ENCODE peak calls at places on chromosome 12, in five cellular contexts. C, I, O, M and P are unnamed samples.

GRCh38 chr12:65232490-65233077 is 45.9 kb upstream of the MSRB3 start:
- DNase-seq in M (no peak), C (no peak), O (peak; percentile 11), I (no peak), P (no peak)

GRCh38 chr12:113194971-113195391 is 9.5 kb downstream of the RITA1 start:
- DNase-seq in I (no peak), M (no peak), C (no peak), O (no peak), P (no peak)

GRCh38 chr12:107402041-107403022 is 283.3 kb upstream of the PWP1 start:
- DNase-seq in O (peak; percentile 75), C (no peak), M (peak; percentile 92), I (peak; percentile 28), P (peak; percentile 13)

GRCh38 chr12:22334696-22335290 is at the start of gene ST8SIA1:
- DNase-seq in M (peak; percentile 68), C (peak; percentile 49), O (peak; percentile 34), I (peak; percentile 57), P (peak; percentile 45)

GRCh38 chr12:62957233-62957953 is 22.4 kb upstream of the PPM1H start:
- DNase-seq in C (no peak), I (no peak), O (no peak), M (no peak), P (no peak)

GRCh38 chr12:75585309-75585708 is 73.9 kb upstream of the KRR1 start:
- DNase-seq in M (no peak), O (peak; percentile 63), I (no peak), C (no peak), P (no peak)

GRCh38 chr12:55931317-55931779 is 386 bp downstream of the DGKA start:
- DNase-seq in C (no peak), O (no peak), M (no peak), I (no peak), P (no peak)

GRCh38 chr12:79174656-79175055 is 310.1 kb downstream of the SYT1 start:
- DNase-seq in I (no peak), C (no peak), M (no peak), O (peak; percentile 36), P (no peak)

GRCh38 chr12:83473408-83474095 is 786.8 kb downstream of the TMTC2 start:
- DNase-seq in O (no peak), C (no peak), M (no peak), I (no peak), P (no peak)

GRCh38 chr12:81170072-81170471 is 92.2 kb downstream of the ACSS3 start:
- DNase-seq in C (no peak), M (no peak), O (peak; percentile 9), I (no peak), P (no peak)

GRCh38 chr12:20096430-20096829 is 271.9 kb upstream of the PDE3A start:
- DNase-seq in C (no peak), O (no peak), M (no peak), I (no peak), P (no peak)

GRCh38 chr12:71865166-71865713 is 25.7 kb downstream of the TBC1D15 start:
- DNase-seq in I (no peak), C (no peak), O (peak; percentile 84), M (no peak), P (no peak)

GRCh38 chr12:2490746-2491145 is 304.0 kb upstream of the FKBP4 start:
- DNase-seq in C (no peak), I (no peak), M (no peak), O (no peak), P (no peak)

GRCh38 chr12:70543444-70543843 is 93.8 kb downstream of the PTPRB start:
- DNase-seq in I (no peak), C (no peak), O (peak; percentile 89), M (no peak), P (no peak)

GRCh38 chr12:130948136-130948535 is 5.6 kb upstream of the ADGRD1 start:
- DNase-seq in O (no peak), C (no peak), M (peak; percentile 77), I (no peak), P (no peak)

GRCh38 chr12:107311682-107312081 is 218.3 kb upstream of the CRY1 start:
- DNase-seq in I (no peak), C (no peak), M (no peak), O (no peak), P (no peak)

GRCh38 chr12:5716991-5717390 is 228.1 kb downstream of the ANO2 start:
- DNase-seq in C (no peak), I (no peak), M (peak; percentile 7), O (no peak), P (no peak)

GRCh38 chr12:7321624-7322023 is 17.8 kb downstream of the ACSM4 start:
- DNase-seq in I (no peak), M (no peak), O (no peak), C (no peak), P (no peak)

GRCh38 chr12:113261847-113262470 is 40.7 kb downstream of the TPCN1 start:
- DNase-seq in M (no peak), I (no peak), O (no peak), C (no peak), P (no peak)

GRCh38 chr12:10182662-10183061 is 3.8 kb downstream of the TMEM52B start:
- DNase-seq in M (no peak), C (no peak), I (no peak), O (peak; percentile 86), P (no peak)

GRCh38 chr12:85632390-85632789 is 203.8 kb downstream of the RASSF9 start:
- DNase-seq in I (no peak), M (no peak), O (no peak), C (no peak), P (no peak)

GRCh38 chr12:80834724-80835123 is 103.0 kb downstream of the LIN7A start:
- DNase-seq in I (no peak), O (no peak), C (no peak), M (no peak), P (no peak)

GRCh38 chr12:11555743-11556625 is 93.5 kb upstream of the ETV6 start:
- DNase-seq in M (no peak), O (no peak), C (no peak), I (no peak), P (no peak)

GRCh38 chr12:6735448-6736191 is 11.8 kb downstream of the COPS7A start:
- DNase-seq in C (peak; percentile 77), I (no peak), M (peak; percentile 74), O (peak; percentile 97), P (no peak)

GRCh38 chr12:62724947-62725447 is 210.0 kb downstream of the PPM1H start:
- DNase-seq in M (peak; percentile 88), I (no peak), C (no peak), O (peak; percentile 99), P (no peak)

GRCh38 chr12:103884316-103884715 is 43.3 kb upstream of the NT5DC3 start:
- DNase-seq in M (no peak), O (peak; percentile 16), C (no peak), I (no peak), P (peak; percentile 25)

GRCh38 chr12:82625523-82625922 is 61.2 kb upstream of the TMTC2 start:
- DNase-seq in I (no peak), M (no peak), C (no peak), O (no peak), P (no peak)

DNA sequence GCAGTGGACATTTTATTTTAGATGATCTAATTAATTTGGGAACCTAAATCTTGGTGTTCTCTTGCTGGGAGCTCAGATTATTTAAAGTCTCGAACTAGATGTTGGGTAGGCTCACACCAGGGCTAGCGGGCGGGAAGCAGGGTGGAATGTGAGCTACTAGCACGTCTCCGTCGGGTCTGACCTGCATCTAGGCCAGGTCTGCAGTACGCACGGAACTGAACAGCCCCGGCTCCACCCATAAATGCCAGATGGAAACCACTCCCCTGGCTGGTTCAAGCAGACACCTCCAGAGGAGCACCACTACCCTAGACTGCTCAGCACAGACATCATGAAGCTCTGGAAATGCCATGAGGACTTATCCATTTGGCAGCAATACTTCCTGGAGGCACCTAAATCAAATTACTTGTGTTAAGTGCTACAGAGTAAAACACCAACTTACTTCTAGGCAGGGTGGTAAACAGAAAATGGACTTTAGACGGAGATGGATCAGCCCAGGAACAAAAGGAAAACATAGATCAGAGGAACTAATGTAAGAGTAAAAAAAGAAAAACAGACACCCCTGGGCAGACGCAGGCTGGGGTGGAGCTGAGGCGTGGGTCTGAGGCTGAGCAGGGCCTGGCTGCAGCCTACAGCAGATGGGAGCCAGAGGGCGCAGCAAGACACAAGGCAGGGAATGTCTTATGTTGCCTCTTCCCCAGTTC is 10.2 kb downstream of the ZNF605 start:
- DNase-seq in O (no peak), M (no peak), I (no peak), C (no peak), P (no peak)
- H3K9me3 ChIP-seq in O (peaks cover 72% of the 10 kb centered on the region), M (peaks cover 43% of the 10 kb centered on the region), I (peaks cover 26% of the 10 kb centered on the region), C (peaks cover 87% of the 10 kb centered on the region), P (peaks cover 8% of the 10 kb centered on the region)

DNA sequence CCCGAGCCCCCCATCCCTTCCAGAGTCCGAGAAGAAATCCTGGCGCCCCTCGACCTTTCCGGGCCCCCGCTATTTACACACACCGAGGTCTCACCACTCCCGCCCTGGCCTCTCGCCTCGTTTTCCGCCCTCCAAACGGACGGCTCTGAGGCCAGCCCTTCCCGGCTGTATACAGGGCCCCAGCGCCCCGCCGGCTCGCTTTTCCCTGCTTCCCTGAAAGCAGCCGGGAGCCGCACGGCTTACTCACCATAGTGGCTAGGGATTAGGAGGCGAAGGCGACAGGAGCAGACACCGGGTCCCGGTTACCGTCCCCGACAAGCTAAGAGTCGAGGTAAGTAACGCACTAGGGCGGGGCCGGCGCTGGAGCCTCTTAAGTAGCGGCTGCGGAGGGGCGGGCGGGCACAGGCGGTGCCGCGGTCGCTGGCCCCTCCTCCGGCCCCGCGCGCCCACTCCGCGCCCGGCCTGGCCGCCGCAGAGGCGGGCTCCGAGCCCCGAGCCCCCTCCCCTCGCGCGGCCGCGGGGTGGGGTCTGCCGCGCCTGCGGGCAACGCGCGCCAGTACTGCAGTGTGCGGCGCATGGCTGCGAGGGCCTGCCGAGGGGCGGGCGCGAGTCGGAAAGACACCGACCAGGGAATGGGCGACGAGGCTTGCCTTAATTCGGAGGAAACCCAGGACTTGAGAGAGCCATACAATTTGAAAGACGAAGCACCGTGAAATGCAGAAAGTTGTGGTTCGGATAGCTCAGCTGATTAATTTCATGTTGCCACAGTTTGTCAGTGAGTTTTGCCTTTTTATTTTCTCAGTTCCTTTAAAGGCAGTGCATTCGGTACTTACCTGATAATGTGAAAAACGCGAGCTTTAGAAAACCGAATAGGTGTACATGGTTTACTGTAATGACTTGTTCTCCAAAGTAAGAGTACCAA is at the start of gene TUBA1B:
- DNase-seq in M (peak; percentile 93), O (peak; percentile 81), I (peak; percentile 84), C (peak; percentile 95), P (peak; percentile 89)
- H3K9me3 ChIP-seq in M (no peaks in the 10 kb centered on the region), O (no peaks in the 10 kb centered on the region), I (no peaks in the 10 kb centered on the region), C (no peaks in the 10 kb centered on the region), P (no peaks in the 10 kb centered on the region)

GRCh38 chr12:41011939-41012338 is 176.2 kb upstream of the PDZRN4 start:
- DNase-seq in O (no peak), C (no peak), I (no peak), M (no peak), P (no peak)
- H3K9me3 ChIP-seq in O (peaks cover 19% of the 10 kb centered on the region), C (peaks cover 7% of the 10 kb centered on the region), I (no peaks in the 10 kb centered on the region), M (peaks cover 49% of the 10 kb centered on the region), P (no peaks in the 10 kb centered on the region)

GRCh38 chr12:28369483-28369882 is 179.2 kb downstream of the CCDC91 start:
- DNase-seq in M (no peak), C (no peak), I (no peak), O (no peak), P (no peak)

GRCh38 chr12:28367326-28367725 is 177.1 kb downstream of the CCDC91 start:
- DNase-seq in C (no peak), O (no peak), I (no peak), M (no peak), P (no peak)

DNA sequence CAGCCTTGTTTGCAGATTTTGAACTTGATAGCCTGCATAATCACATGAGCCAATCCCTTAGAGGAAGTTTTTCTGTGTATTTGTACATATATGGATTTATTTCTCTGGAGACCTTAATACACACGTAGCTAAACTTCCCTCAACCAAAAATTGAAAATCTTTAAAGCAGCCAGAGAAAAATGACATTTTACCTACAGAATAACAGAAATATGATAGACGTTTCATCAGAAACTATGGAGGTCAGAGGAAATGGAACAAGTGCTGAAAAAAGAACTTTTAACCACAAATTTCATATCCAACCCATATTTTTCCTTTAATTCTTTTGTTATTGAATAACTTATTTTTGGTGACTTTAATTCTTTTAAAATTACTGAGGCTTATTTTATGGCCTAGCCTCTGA is 177.7 kb downstream of the CCDC91 start:
- DNase-seq in I (no peak), M (no peak), C (no peak), O (no peak), P (no peak)
- H3K9me3 ChIP-seq in I (peaks cover 6% of the 10 kb centered on the region), M (peaks cover 35% of the 10 kb centered on the region), C (peaks cover 54% of the 10 kb centered on the region), O (peaks cover 11% of the 10 kb centered on the region), P (peaks cover 12% of the 10 kb centered on the region)